ENCODE peak calls at places on chromosomes 6 and 20, in five cellular contexts. One of them, this sample, is unnamed. For H3K36me3, the result is how much of the 10 kb centered on the place peaks cover.

GRCh38 chr20:24961384-24962181 is 12.5 kb downstream of the CST7 start:
- DNase-seq in CD4-positive, CD25-positive, alpha-beta regulatory T cell: no peak
- DNase-seq in left ventricle myocardium inferior: no peak
- DNase-seq in colonic mucosa: no peak
- DNase-seq in upper lobe of left lung: no peak
- DNase-seq in this sample: no peak

GRCh38 chr20:19814241-19814640 is 56.2 kb downstream of the RIN2 start:
- DNase-seq in CD4-positive, CD25-positive, alpha-beta regulatory T cell: no peak
- DNase-seq in left ventricle myocardium inferior: no peak
- DNase-seq in colonic mucosa: no peak
- DNase-seq in upper lobe of left lung: no peak
- DNase-seq in this sample: no peak

GRCh38 chr6:118198746-118199145 is 291.7 kb downstream of the SLC35F1 start:
- DNase-seq in CD4-positive, CD25-positive, alpha-beta regulatory T cell: no peak
- DNase-seq in left ventricle myocardium inferior: no peak
- DNase-seq in colonic mucosa: no peak
- DNase-seq in upper lobe of left lung: no peak
- DNase-seq in this sample: no peak

GRCh38 chr6:80728830-80729229 is 622.4 kb downstream of the BCKDHB start:
- DNase-seq in CD4-positive, CD25-positive, alpha-beta regulatory T cell: no peak
- DNase-seq in left ventricle myocardium inferior: no peak
- DNase-seq in colonic mucosa: no peak
- DNase-seq in upper lobe of left lung: no peak
- DNase-seq in this sample: no peak

GRCh38 chr20:18133962-18134361 is 3.7 kb upstream of the KAT14 start:
- DNase-seq in CD4-positive, CD25-positive, alpha-beta regulatory T cell: no peak
- DNase-seq in left ventricle myocardium inferior: no peak
- DNase-seq in colonic mucosa: peak
- DNase-seq in upper lobe of left lung: no peak
- DNase-seq in this sample: peak

GRCh38 chr6:151317206-151317994 is 74.0 kb downstream of the ZBTB2 start:
- DNase-seq in CD4-positive, CD25-positive, alpha-beta regulatory T cell: no peak
- DNase-seq in left ventricle myocardium inferior: no peak
- DNase-seq in colonic mucosa: no peak
- DNase-seq in upper lobe of left lung: no peak
- DNase-seq in this sample: no peak

GRCh38 chr20:13684566-13685222 is 46.0 kb upstream of the TASP1 start:
- DNase-seq in CD4-positive, CD25-positive, alpha-beta regulatory T cell: no peak
- DNase-seq in left ventricle myocardium inferior: no peak
- DNase-seq in colonic mucosa: no peak
- DNase-seq in upper lobe of left lung: no peak
- DNase-seq in this sample: no peak

GRCh38 chr6:72976389-72976900 is 248.9 kb downstream of the KHDC1L start:
- DNase-seq in CD4-positive, CD25-positive, alpha-beta regulatory T cell: no peak
- DNase-seq in left ventricle myocardium inferior: no peak
- DNase-seq in colonic mucosa: no peak
- DNase-seq in upper lobe of left lung: no peak
- DNase-seq in this sample: no peak

GRCh38 chr6:130620338-130620781 is 206.8 kb upstream of the SMLR1 start:
- DNase-seq in CD4-positive, CD25-positive, alpha-beta regulatory T cell: no peak
- DNase-seq in left ventricle myocardium inferior: no peak
- DNase-seq in colonic mucosa: no peak
- DNase-seq in upper lobe of left lung: no peak
- DNase-seq in this sample: no peak

GRCh38 chr20:48463916-48464315 is 363.9 kb downstream of the PREX1 start:
- DNase-seq in CD4-positive, CD25-positive, alpha-beta regulatory T cell: no peak
- DNase-seq in left ventricle myocardium inferior: no peak
- DNase-seq in colonic mucosa: no peak
- DNase-seq in upper lobe of left lung: no peak
- DNase-seq in this sample: no peak

GRCh38 chr20:41750137-41750536 is 132.0 kb upstream of the CHD6 start:
- DNase-seq in CD4-positive, CD25-positive, alpha-beta regulatory T cell: no peak
- DNase-seq in left ventricle myocardium inferior: no peak
- DNase-seq in colonic mucosa: no peak
- DNase-seq in upper lobe of left lung: no peak
- DNase-seq in this sample: no peak

GRCh38 chr6:167706313-167707109 is 120.2 kb upstream of the AFDN start:
- DNase-seq in CD4-positive, CD25-positive, alpha-beta regulatory T cell: peak
- DNase-seq in left ventricle myocardium inferior: no peak
- DNase-seq in colonic mucosa: no peak
- DNase-seq in upper lobe of left lung: no peak
- DNase-seq in this sample: no peak

GRCh38 chr6:18586133-18586532 is 199.0 kb downstream of the RNF144B start:
- DNase-seq in CD4-positive, CD25-positive, alpha-beta regulatory T cell: no peak
- DNase-seq in left ventricle myocardium inferior: no peak
- DNase-seq in colonic mucosa: no peak
- DNase-seq in upper lobe of left lung: no peak
- DNase-seq in this sample: no peak

GRCh38 chr20:38134427-38135281 is 30.4 kb downstream of the TGM2 start:
- DNase-seq in CD4-positive, CD25-positive, alpha-beta regulatory T cell: no peak
- DNase-seq in left ventricle myocardium inferior: no peak
- DNase-seq in colonic mucosa: no peak
- DNase-seq in upper lobe of left lung: no peak
- DNase-seq in this sample: no peak
- H3K36me3 ChIP-seq in CD4-positive, CD25-positive, alpha-beta regulatory T cell: under half
- H3K36me3 ChIP-seq in left ventricle myocardium inferior: half or more
- H3K36me3 ChIP-seq in colonic mucosa: under half
- H3K36me3 ChIP-seq in upper lobe of left lung: under half
- H3K36me3 ChIP-seq in this sample: under half

GRCh38 chr6:137106183-137106582 is 61.4 kb upstream of the IL20RA start:
- DNase-seq in CD4-positive, CD25-positive, alpha-beta regulatory T cell: no peak
- DNase-seq in left ventricle myocardium inferior: no peak
- DNase-seq in colonic mucosa: no peak
- DNase-seq in upper lobe of left lung: no peak
- DNase-seq in this sample: no peak
- H3K4me3 ChIP-seq in CD4-positive, CD25-positive, alpha-beta regulatory T cell: no peak
- H3K4me3 ChIP-seq in left ventricle myocardium inferior: no peak
- H3K4me3 ChIP-seq in colonic mucosa: no peak
- H3K4me3 ChIP-seq in upper lobe of left lung: no peak
- H3K4me3 ChIP-seq in this sample: no peak

GRCh38 chr6:149182262-149182661 is 135.2 kb upstream of the TAB2 start:
- DNase-seq in CD4-positive, CD25-positive, alpha-beta regulatory T cell: no peak
- DNase-seq in left ventricle myocardium inferior: no peak
- DNase-seq in colonic mucosa: no peak
- DNase-seq in upper lobe of left lung: no peak
- DNase-seq in this sample: no peak
- H3K27ac ChIP-seq in CD4-positive, CD25-positive, alpha-beta regulatory T cell: no peak
- H3K27ac ChIP-seq in left ventricle myocardium inferior: no peak
- H3K27ac ChIP-seq in colonic mucosa: no peak
- H3K27ac ChIP-seq in upper lobe of left lung: no peak
- H3K27ac ChIP-seq in this sample: no peak

GRCh38 chr6:35629876-35630378 is 58.8 kb downstream of the FKBP5 start:
- DNase-seq in CD4-positive, CD25-positive, alpha-beta regulatory T cell: no peak
- DNase-seq in left ventricle myocardium inferior: no peak
- DNase-seq in colonic mucosa: no peak
- DNase-seq in upper lobe of left lung: no peak
- DNase-seq in this sample: no peak

GRCh38 chr6:35622283-35622682 is 66.4 kb downstream of the FKBP5 start:
- DNase-seq in CD4-positive, CD25-positive, alpha-beta regulatory T cell: no peak
- DNase-seq in left ventricle myocardium inferior: no peak
- DNase-seq in colonic mucosa: no peak
- DNase-seq in upper lobe of left lung: no peak
- DNase-seq in this sample: no peak

GRCh38 chr6:35620706-35621105 is 68.0 kb downstream of the FKBP5 start:
- DNase-seq in CD4-positive, CD25-positive, alpha-beta regulatory T cell: no peak
- DNase-seq in left ventricle myocardium inferior: no peak
- DNase-seq in colonic mucosa: no peak
- DNase-seq in upper lobe of left lung: no peak
- DNase-seq in this sample: no peak

DNA sequence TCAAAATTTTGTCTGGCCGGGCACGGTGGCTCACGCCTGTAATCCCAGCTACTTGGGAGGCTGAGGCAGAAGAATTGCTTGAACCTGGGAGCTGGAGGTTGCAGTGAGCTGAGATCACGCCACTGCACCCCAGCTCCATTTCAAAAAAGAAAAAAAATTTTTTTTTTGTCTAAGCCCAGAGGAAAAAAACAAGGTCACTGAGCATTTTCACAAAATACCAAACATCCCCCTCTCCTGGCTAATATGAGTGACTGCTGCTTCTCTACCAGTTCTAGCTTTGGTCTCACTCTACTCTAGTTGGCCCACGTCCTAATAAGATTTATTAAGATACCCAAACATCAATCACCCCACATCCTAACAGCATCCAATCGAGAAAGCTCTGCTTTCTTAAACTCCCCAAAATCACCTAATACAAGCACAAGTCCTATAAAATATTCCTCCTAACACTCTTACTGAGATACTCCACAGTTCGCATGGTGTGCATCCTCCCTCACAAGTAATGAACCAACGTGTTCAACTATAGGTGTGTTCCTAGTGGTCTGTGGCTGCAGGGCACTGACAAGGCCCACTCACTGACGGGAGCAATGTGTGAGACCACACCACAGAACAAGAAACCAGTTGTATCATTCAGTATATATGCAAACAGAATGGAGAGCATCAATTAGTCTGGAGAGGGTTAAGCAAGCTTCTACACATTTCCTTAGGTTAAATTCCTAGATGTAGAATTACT is 64.2 kb downstream of the FKBP5 start:
- DNase-seq in CD4-positive, CD25-positive, alpha-beta regulatory T cell: peak
- DNase-seq in left ventricle myocardium inferior: no peak
- DNase-seq in colonic mucosa: no peak
- DNase-seq in upper lobe of left lung: no peak
- DNase-seq in this sample: no peak
- H3K36me3 ChIP-seq in CD4-positive, CD25-positive, alpha-beta regulatory T cell: under half
- H3K36me3 ChIP-seq in left ventricle myocardium inferior: half or more
- H3K36me3 ChIP-seq in colonic mucosa: under half
- H3K36me3 ChIP-seq in upper lobe of left lung: under half
- H3K36me3 ChIP-seq in this sample: under half

GRCh38 chr6:164344801-164345291 is 930.3 kb downstream of the QKI start:
- DNase-seq in CD4-positive, CD25-positive, alpha-beta regulatory T cell: no peak
- DNase-seq in left ventricle myocardium inferior: no peak
- DNase-seq in colonic mucosa: no peak
- DNase-seq in upper lobe of left lung: no peak
- DNase-seq in this sample: no peak
- H3K4me3 ChIP-seq in CD4-positive, CD25-positive, alpha-beta regulatory T cell: no peak
- H3K4me3 ChIP-seq in left ventricle myocardium inferior: no peak
- H3K4me3 ChIP-seq in colonic mucosa: no peak
- H3K4me3 ChIP-seq in upper lobe of left lung: no peak
- H3K4me3 ChIP-seq in this sample: no peak

DNA sequence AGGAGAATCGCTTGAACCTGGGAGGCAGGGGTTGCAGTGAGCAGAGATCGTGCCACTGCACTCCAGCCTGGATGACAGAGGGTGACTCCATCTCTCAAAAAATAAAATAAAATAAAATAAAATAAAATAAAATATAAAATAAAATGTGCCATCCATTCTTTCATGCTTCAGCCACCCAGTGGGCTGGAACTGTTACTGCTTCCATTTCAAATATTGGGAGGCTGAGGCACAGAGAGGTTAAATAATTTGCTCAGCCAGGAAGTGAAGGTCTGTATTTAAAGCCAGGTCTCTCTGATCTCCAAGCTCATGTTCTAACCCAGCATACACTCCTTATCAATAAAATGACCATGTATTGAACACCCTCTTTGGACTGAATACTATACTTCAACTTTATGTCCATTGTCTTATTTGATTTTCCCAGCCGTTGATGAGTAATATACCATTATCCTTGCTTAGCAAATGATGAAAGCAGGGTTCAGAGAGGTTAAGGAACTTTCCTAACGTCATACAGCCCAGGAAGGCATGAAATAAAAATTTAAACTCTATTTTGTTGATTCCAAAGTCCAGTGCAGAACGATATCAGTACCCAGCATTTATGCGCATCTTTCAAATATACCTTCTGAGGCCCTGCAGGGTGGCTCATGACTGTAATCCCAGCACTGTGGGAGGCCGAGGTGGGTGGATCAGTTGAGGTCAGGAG is 25.8 kb upstream of the SLC9A8 start:
- DNase-seq in CD4-positive, CD25-positive, alpha-beta regulatory T cell: no peak
- DNase-seq in left ventricle myocardium inferior: no peak
- DNase-seq in colonic mucosa: no peak
- DNase-seq in upper lobe of left lung: no peak
- DNase-seq in this sample: no peak
- H3K27ac ChIP-seq in CD4-positive, CD25-positive, alpha-beta regulatory T cell: no peak
- H3K27ac ChIP-seq in left ventricle myocardium inferior: no peak
- H3K27ac ChIP-seq in colonic mucosa: no peak
- H3K27ac ChIP-seq in upper lobe of left lung: no peak
- H3K27ac ChIP-seq in this sample: no peak